ENCODE peak calls at places on chromosomes 7 and 10, in seven cellular contexts. One of them, this sample, is unnamed.

GRCh38 chr7:44283381-44284211 is 41.8 kb downstream of the CAMK2B start:
- DNase-seq in GM10248: no peak
- DNase-seq in GM23338: no peak
- DNase-seq in suprapubic skin: peak
- DNase-seq in mesothelial cell of epicardium: peak
- DNase-seq in heart right ventricle: peak
- DNase-seq in H9: peak
- DNase-seq in this sample: no peak

GRCh38 chr10:125158528-125159485 is 1.6 kb downstream of the CTBP2 start:
- DNase-seq in mesothelial cell of epicardium: peak
- DNase-seq in H9: peak
- DNase-seq in GM23338: no peak
- DNase-seq in heart right ventricle: peak
- DNase-seq in GM10248: peak
- DNase-seq in suprapubic skin: peak
- DNase-seq in this sample: peak

GRCh38 chr10:1715821-1716220 is 21.5 kb downstream of the ADARB2 start:
- DNase-seq in heart right ventricle: no peak
- DNase-seq in GM23338: peak
- DNase-seq in H9: peak
- DNase-seq in mesothelial cell of epicardium: peak
- DNase-seq in GM10248: peak
- DNase-seq in suprapubic skin: no peak
- DNase-seq in this sample: no peak

GRCh38 chr7:155951554-155952158 is 139.4 kb upstream of the SHH start:
- DNase-seq in suprapubic skin: no peak
- DNase-seq in GM10248: no peak
- DNase-seq in H9: no peak
- DNase-seq in GM23338: no peak
- DNase-seq in heart right ventricle: no peak
- DNase-seq in mesothelial cell of epicardium: no peak
- DNase-seq in this sample: no peak

GRCh38 chr7:71712653-71713180 is 580.8 kb downstream of the GALNT17 start:
- DNase-seq in mesothelial cell of epicardium: no peak
- DNase-seq in GM23338: no peak
- DNase-seq in H9: no peak
- DNase-seq in heart right ventricle: no peak
- DNase-seq in GM10248: no peak
- DNase-seq in suprapubic skin: no peak
- DNase-seq in this sample: no peak

GRCh38 chr10:63142136-63142535 is 9.0 kb downstream of the NRBF2 start:
- DNase-seq in H9: no peak
- DNase-seq in heart right ventricle: no peak
- DNase-seq in GM23338: no peak
- DNase-seq in GM10248: no peak
- DNase-seq in suprapubic skin: no peak
- DNase-seq in mesothelial cell of epicardium: no peak
- DNase-seq in this sample: no peak

GRCh38 chr10:70673929-70674559 is 1.7 kb downstream of the ADAMTS14 start:
- DNase-seq in GM23338: no peak
- DNase-seq in suprapubic skin: no peak
- DNase-seq in heart right ventricle: no peak
- DNase-seq in mesothelial cell of epicardium: no peak
- DNase-seq in H9: no peak
- DNase-seq in GM10248: no peak
- DNase-seq in this sample: no peak

GRCh38 chr7:66910789-66911188 is 10.2 kb upstream of the TMEM248 start:
- DNase-seq in GM23338: no peak
- DNase-seq in suprapubic skin: no peak
- DNase-seq in heart right ventricle: no peak
- DNase-seq in H9: no peak
- DNase-seq in mesothelial cell of epicardium: no peak
- DNase-seq in GM10248: no peak
- DNase-seq in this sample: no peak

GRCh38 chr10:97618733-97619132 is 14.6 kb downstream of the MORN4 start:
- DNase-seq in GM23338: no peak
- DNase-seq in GM10248: no peak
- DNase-seq in mesothelial cell of epicardium: no peak
- DNase-seq in heart right ventricle: no peak
- DNase-seq in suprapubic skin: no peak
- DNase-seq in H9: no peak
- DNase-seq in this sample: no peak

GRCh38 chr7:33719059-33719581 is 186.2 kb upstream of the BMPER start:
- DNase-seq in GM23338: no peak
- DNase-seq in suprapubic skin: no peak
- DNase-seq in mesothelial cell of epicardium: no peak
- DNase-seq in GM10248: no peak
- DNase-seq in H9: no peak
- DNase-seq in heart right ventricle: peak
- DNase-seq in this sample: no peak

GRCh38 chr7:33714208-33714607 is 191.1 kb upstream of the BMPER start:
- DNase-seq in GM10248: no peak
- DNase-seq in GM23338: no peak
- DNase-seq in H9: no peak
- DNase-seq in suprapubic skin: no peak
- DNase-seq in mesothelial cell of epicardium: no peak
- DNase-seq in heart right ventricle: no peak
- DNase-seq in this sample: no peak

GRCh38 chr7:33720139-33720538 is 185.2 kb upstream of the BMPER start:
- DNase-seq in heart right ventricle: no peak
- DNase-seq in GM23338: no peak
- DNase-seq in suprapubic skin: no peak
- DNase-seq in H9: no peak
- DNase-seq in GM10248: no peak
- DNase-seq in mesothelial cell of epicardium: no peak
- DNase-seq in this sample: no peak

GRCh38 chr7:33720870-33721269 is 184.5 kb upstream of the BMPER start:
- DNase-seq in mesothelial cell of epicardium: no peak
- DNase-seq in H9: no peak
- DNase-seq in suprapubic skin: no peak
- DNase-seq in GM23338: no peak
- DNase-seq in GM10248: no peak
- DNase-seq in heart right ventricle: no peak
- DNase-seq in this sample: no peak

DNA sequence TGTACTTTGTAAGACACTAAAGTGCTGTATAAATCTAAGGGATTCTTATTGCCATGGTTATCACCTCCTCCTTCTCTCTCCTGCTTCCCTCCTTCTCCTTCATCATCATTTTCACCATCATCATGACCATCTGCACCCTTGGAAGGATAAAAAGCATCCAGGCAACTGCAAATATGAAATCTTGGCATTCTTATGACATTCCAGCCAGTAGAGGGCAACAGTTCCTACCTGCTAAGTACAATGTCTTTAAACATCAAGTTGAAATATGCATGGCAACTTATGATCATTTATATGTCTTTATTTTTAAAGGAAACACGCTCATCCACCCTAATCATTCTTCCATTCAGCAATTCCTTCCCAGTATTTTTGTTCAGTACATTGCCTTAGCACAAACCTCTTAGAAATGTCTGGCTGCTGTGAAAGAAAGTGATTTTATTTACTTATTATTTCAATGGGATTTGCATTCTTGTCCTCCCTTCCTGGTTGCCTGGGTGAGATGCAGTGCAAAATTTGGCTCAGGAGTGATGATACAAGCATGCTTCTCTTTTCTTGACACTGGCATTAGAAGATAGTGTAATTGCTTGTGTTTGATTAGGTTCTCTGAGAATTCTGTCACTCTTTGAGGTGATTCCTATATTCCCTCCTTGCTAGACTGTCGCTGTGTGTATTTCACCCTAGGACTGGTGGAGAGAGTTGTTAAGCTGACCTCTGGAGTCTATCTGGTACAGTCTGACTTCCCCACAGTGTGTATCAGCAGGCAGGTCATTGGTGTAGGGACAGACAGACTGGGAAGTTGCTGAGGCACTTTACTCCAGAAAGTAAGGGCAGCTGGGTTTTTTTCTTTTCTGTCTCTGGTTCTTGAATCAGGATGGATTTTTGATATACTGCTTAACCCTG is 188.5 kb upstream of the BMPER start:
- DNase-seq in suprapubic skin: no peak
- DNase-seq in GM23338: peak
- DNase-seq in mesothelial cell of epicardium: no peak
- DNase-seq in heart right ventricle: no peak
- DNase-seq in H9: no peak
- DNase-seq in GM10248: no peak
- DNase-seq in this sample: no peak
- TF ChIP-seq CTCF in suprapubic skin: no peak
- TF ChIP-seq CTCF in GM23338: peak
- TF ChIP-seq CTCF in mesothelial cell of epicardium: peak
- TF ChIP-seq CTCF in heart right ventricle: peak
- TF ChIP-seq CTCF in H9: peak
- TF ChIP-seq CTCF in GM10248: peak
- TF ChIP-seq CTCF in this sample: peak

DNA sequence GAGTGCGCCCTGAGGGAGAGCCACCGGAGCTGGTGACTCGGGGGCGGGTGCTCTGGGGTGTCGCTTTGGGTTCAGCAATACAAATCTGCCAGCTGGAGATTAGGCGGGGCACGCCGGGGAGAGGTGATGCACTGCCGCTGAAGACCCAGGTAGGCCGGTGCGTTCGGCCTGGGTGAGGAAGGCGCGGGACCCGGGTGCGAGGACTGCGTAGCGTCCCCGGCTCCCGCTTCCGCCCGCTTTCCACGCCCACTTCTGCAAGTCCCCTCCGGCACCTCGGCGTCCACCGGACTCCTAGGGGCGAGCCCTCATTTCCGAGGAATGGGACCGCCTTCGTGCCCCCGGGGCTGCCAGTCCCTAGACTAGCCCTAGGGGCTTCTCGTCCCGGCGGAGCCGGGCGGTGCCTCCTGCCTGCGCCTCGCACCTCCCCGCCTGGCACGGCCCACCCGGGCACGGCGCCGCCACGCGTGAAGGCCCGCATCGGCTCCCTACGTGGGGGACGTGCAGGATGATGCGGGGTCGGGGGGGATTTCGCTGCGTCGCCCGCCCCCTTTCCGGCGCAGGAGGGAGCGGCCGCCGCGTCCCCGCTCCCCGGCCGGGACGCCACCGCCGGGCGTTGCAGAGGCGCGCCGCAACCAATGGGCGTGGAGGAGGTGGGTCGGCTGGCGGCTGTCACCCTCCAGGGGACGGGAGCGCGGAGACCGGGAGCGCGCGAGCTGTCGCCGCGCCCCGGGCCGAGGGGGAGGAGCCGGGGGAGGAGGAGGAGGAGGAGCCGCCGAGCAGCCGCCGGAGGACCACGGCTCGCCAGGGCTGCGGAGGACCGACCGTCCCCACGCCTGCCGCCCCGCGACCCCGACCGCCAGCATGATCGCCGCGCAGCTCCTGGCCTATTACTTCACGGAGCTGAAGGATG is 40.0 kb downstream of the HK1 start:
- DNase-seq in GM23338: peak
- DNase-seq in heart right ventricle: peak
- DNase-seq in suprapubic skin: peak
- DNase-seq in mesothelial cell of epicardium: peak
- DNase-seq in GM10248: peak
- DNase-seq in H9: peak
- DNase-seq in this sample: peak
- TF ChIP-seq CTCF in GM23338: no peak
- TF ChIP-seq CTCF in heart right ventricle: no peak
- TF ChIP-seq CTCF in suprapubic skin: no peak
- TF ChIP-seq CTCF in mesothelial cell of epicardium: no peak
- TF ChIP-seq CTCF in GM10248: no peak
- TF ChIP-seq CTCF in H9: no peak
- TF ChIP-seq CTCF in this sample: no peak

GRCh38 chr10:73529089-73529832 is 33.4 kb upstream of the PPP3CB start:
- DNase-seq in mesothelial cell of epicardium: peak
- DNase-seq in suprapubic skin: no peak
- DNase-seq in H9: peak
- DNase-seq in heart right ventricle: no peak
- DNase-seq in GM10248: peak
- DNase-seq in GM23338: peak
- DNase-seq in this sample: peak
- TF ChIP-seq CTCF in mesothelial cell of epicardium: peak
- TF ChIP-seq CTCF in suprapubic skin: peak
- TF ChIP-seq CTCF in H9: peak
- TF ChIP-seq CTCF in heart right ventricle: peak
- TF ChIP-seq CTCF in GM10248: peak
- TF ChIP-seq CTCF in GM23338: peak
- TF ChIP-seq CTCF in this sample: peak

DNA sequence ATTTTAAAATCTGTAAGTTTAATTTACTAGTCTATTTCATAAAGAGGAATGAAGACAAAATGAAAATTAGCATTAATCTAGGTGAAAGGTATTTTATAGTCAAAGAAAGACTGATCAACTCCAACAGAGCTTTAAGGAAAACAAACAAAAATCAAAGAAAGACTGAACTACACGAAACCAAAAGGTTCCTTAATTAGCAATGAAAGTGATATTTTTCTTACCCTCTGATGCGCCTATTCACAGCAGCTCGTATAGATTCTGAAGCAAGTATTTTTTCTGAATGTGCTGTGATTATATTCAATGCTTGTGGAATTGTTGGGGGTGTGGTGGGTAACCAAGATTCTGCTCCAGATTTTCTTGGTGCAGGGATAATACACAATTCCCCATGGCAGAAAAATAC is 11.8 kb downstream of the ECD start:
- DNase-seq in suprapubic skin: no peak
- DNase-seq in mesothelial cell of epicardium: no peak
- DNase-seq in heart right ventricle: no peak
- DNase-seq in GM10248: no peak
- DNase-seq in H9: no peak
- DNase-seq in GM23338: no peak
- DNase-seq in this sample: no peak
- TF ChIP-seq CTCF in suprapubic skin: no peak
- TF ChIP-seq CTCF in mesothelial cell of epicardium: no peak
- TF ChIP-seq CTCF in heart right ventricle: no peak
- TF ChIP-seq CTCF in GM10248: no peak
- TF ChIP-seq CTCF in H9: no peak
- TF ChIP-seq CTCF in GM23338: no peak
- TF ChIP-seq CTCF in this sample: no peak

GRCh38 chr7:2688409-2689342 is 674 bp downstream of the AMZ1 start:
- DNase-seq in suprapubic skin: no peak
- DNase-seq in heart right ventricle: no peak
- DNase-seq in GM23338: no peak
- DNase-seq in mesothelial cell of epicardium: no peak
- DNase-seq in H9: no peak
- DNase-seq in GM10248: peak
- DNase-seq in this sample: peak

GRCh38 chr7:2687338-2687869 is 598 bp upstream of the AMZ1 start:
- DNase-seq in H9: no peak
- DNase-seq in GM23338: no peak
- DNase-seq in heart right ventricle: peak
- DNase-seq in mesothelial cell of epicardium: no peak
- DNase-seq in suprapubic skin: no peak
- DNase-seq in GM10248: no peak
- DNase-seq in this sample: no peak

GRCh38 chr7:2687881-2688318 is at the start of gene AMZ1:
- DNase-seq in H9: no peak
- DNase-seq in mesothelial cell of epicardium: no peak
- DNase-seq in GM23338: no peak
- DNase-seq in suprapubic skin: no peak
- DNase-seq in heart right ventricle: no peak
- DNase-seq in GM10248: no peak
- DNase-seq in this sample: peak

GRCh38 chr7:2684501-2684900 is 3.5 kb upstream of the AMZ1 start:
- DNase-seq in GM23338: no peak
- DNase-seq in mesothelial cell of epicardium: no peak
- DNase-seq in suprapubic skin: no peak
- DNase-seq in H9: no peak
- DNase-seq in heart right ventricle: no peak
- DNase-seq in GM10248: no peak
- DNase-seq in this sample: no peak

GRCh38 chr7:2686101-2686500 is 1.9 kb upstream of the AMZ1 start:
- DNase-seq in heart right ventricle: no peak
- DNase-seq in suprapubic skin: no peak
- DNase-seq in GM23338: no peak
- DNase-seq in mesothelial cell of epicardium: no peak
- DNase-seq in H9: no peak
- DNase-seq in GM10248: no peak
- DNase-seq in this sample: no peak
- TF ChIP-seq CTCF in heart right ventricle: no peak
- TF ChIP-seq CTCF in suprapubic skin: no peak
- TF ChIP-seq CTCF in GM23338: no peak
- TF ChIP-seq CTCF in mesothelial cell of epicardium: no peak
- TF ChIP-seq CTCF in H9: no peak
- TF ChIP-seq CTCF in GM10248: no peak
- TF ChIP-seq CTCF in this sample: no peak